ENCODE peak calls at places on chromosomes 5 and 9, in six cellular contexts. T is HTR-8/SVneo; O is SJSA1; J is stimulated activated CD8-positive, alpha-beta memory T cell treated with anti-CD3 and anti-CD28 coated beads, Interleukin-15, amount 100 ng/mL, for 4 hours; G is DND-41; P is KBM-7. A is an unnamed sample.

GRCh38 chr5:35149041-35149440 is 81.2 kb downstream of the PRLR start:
- DNase-seq in T (no peak), O (no peak), J (no peak), G (no peak), P (no peak), A (no peak)

GRCh38 chr9:114883709-114884108 is 46.7 kb downstream of the TNFSF8 start:
- DNase-seq in T (no peak), O (no peak), J (no peak), G (no peak), P (no peak), A (no peak)

GRCh38 chr9:16825364-16825763 is 45.1 kb downstream of the BNC2 start:
- DNase-seq in T (no peak), O (no peak), J (no peak), G (no peak), P (no peak), A (no peak)

GRCh38 chr5:123776761-123777160 is 264.8 kb downstream of the CSNK1G3 start:
- DNase-seq in T (no peak), O (peak; percentile 69), J (no peak), G (no peak), P (no peak), A (no peak)

GRCh38 chr5:53201746-53202145 is 92.2 kb upstream of the MOCS2 start:
- DNase-seq in T (no peak), O (no peak), J (no peak), G (no peak), P (peak; percentile 38), A (peak; percentile 16)

GRCh38 chr5:141513627-141514329 is 24.9 kb downstream of the PCDHGC5 start:
- DNase-seq in T (peak; percentile 20), O (peak; percentile 79), J (peak; percentile 50), G (no peak), P (peak; percentile 54), A (no peak)

GRCh38 chr5:67335391-67335790 is 138.8 kb upstream of the CD180 start:
- DNase-seq in T (no peak), O (no peak), J (no peak), G (no peak), P (no peak), A (no peak)

GRCh38 chr5:140038373-140038957 is 4.6 kb downstream of the NRG2 start:
- DNase-seq in T (peak; percentile 27), O (no peak), J (no peak), G (no peak), P (no peak), A (no peak)

GRCh38 chr5:119362714-119363113 is 6.9 kb downstream of the TNFAIP8 start:
- DNase-seq in T (no peak), O (no peak), J (no peak), G (no peak), P (no peak), A (no peak)

GRCh38 chr5:108295588-108296368 is 86.1 kb downstream of the FBXL17 start:
- DNase-seq in T (no peak), O (no peak), J (no peak), G (no peak), P (no peak), A (no peak)

GRCh38 chr5:94362857-94363256 is 255.5 kb downstream of the KIAA0825 start:
- DNase-seq in T (no peak), O (no peak), J (no peak), G (no peak), P (no peak), A (no peak)

GRCh38 chr5:174425271-174425963 is 299.0 kb upstream of the MSX2 start:
- DNase-seq in T (no peak), O (no peak), J (no peak), G (no peak), P (peak; percentile 19), A (no peak)

GRCh38 chr5:71836547-71837112 is 117.6 kb downstream of the CARTPT start:
- DNase-seq in T (no peak), O (no peak), J (no peak), G (no peak), P (no peak), A (no peak)

GRCh38 chr5:40738502-40738901 is 17.3 kb downstream of the TTC33 start:
- DNase-seq in T (no peak), O (no peak), J (no peak), G (no peak), P (no peak), A (no peak)

GRCh38 chr5:52457808-52458207 is 329.9 kb upstream of the ITGA1 start:
- DNase-seq in T (no peak), O (no peak), J (no peak), G (no peak), P (no peak), A (no peak)

GRCh38 chr9:98707158-98708102 is 1.3 kb downstream of the GABBR2 start:
- DNase-seq in T (peak; percentile 56), O (peak; percentile 60), J (no peak), G (no peak), P (peak; percentile 58), A (no peak)

GRCh38 chr9:121860744-121861143 is 209.3 kb downstream of the DAB2IP start:
- DNase-seq in T (no peak), O (peak; percentile 52), J (no peak), G (no peak), P (no peak), A (no peak)

GRCh38 chr9:116928884-116929283 is 241.8 kb downstream of the TRIM32 start:
- DNase-seq in T (no peak), O (no peak), J (no peak), G (no peak), P (no peak), A (no peak)

GRCh38 chr5:14590949-14591348 is 9.4 kb downstream of the OTULINL start:
- DNase-seq in T (no peak), O (no peak), J (no peak), G (no peak), P (no peak), A (no peak)

GRCh38 chr9:26755476-26755875 is 137.1 kb downstream of the CAAP1 start:
- DNase-seq in T (no peak), O (no peak), J (no peak), G (no peak), P (no peak), A (no peak)

GRCh38 chr5:170269579-170269978 is 28.0 kb downstream of the LCP2 start:
- DNase-seq in T (no peak), O (no peak), J (no peak), G (no peak), P (no peak), A (no peak)

A was measured in Jurkat, Clone E6-1.